ENCODE peak calls at places on chromosomes 7 and 10, in five cellular contexts. L is endothelial cell, B is heart right ventricle, F is progenitor cell of endocrine pancreas, C is heart left ventricle. Q is an unnamed sample.

GRCh38 chr10:117461766-117462423 is 80.7 kb upstream of the EMX2 start:
- DNase-seq in L (no peak), B (no peak), F (no peak), C (no peak), Q (no peak)

GRCh38 chr7:79293655-79294142 is 159.8 kb downstream of the MAGI2 start:
- DNase-seq in L (no peak), B (no peak), F (no peak), C (no peak), Q (no peak)

GRCh38 chr7:137538361-137538762 is 194.8 kb upstream of the PTN start:
- DNase-seq in L (no peak), B (no peak), F (no peak), C (no peak), Q (no peak)

GRCh38 chr10:352476-353235 is 217.4 kb downstream of the ZMYND11 start:
- DNase-seq in L (no peak), B (no peak), F (no peak), C (no peak), Q (no peak)

GRCh38 chr7:132078891-132079735 is 497.2 kb downstream of the PLXNA4 start:
- DNase-seq in L (no peak), B (no peak), F (no peak), C (no peak), Q (no peak)

GRCh38 chr7:158849553-158850389 is 6.6 kb upstream of the DYNC2I1 start:
- DNase-seq in L (no peak), B (no peak), F (no peak), C (no peak), Q (no peak)

GRCh38 chr10:17215782-17216122 is 12.3 kb upstream of the VIM start:
- DNase-seq in L (no peak), B (no peak), F (no peak), C (no peak), Q (no peak)

GRCh38 chr10:98212204-98212603 is 55.8 kb downstream of the LOXL4 start:
- DNase-seq in L (no peak), B (no peak), F (no peak), C (no peak), Q (no peak)

GRCh38 chr10:122338609-122339441 is 35.7 kb upstream of the PLEKHA1 start:
- DNase-seq in L (no peak), B (no peak), F (no peak), C (no peak), Q (no peak)

GRCh38 chr7:17275749-17276671 is 22.4 kb upstream of the AHR start:
- DNase-seq in L (no peak), B (no peak), F (no peak), C (no peak), Q (no peak)

GRCh38 chr7:108311446-108312168 is 144.6 kb downstream of the NRCAM start:
- DNase-seq in L (no peak), B (no peak), F (no peak), C (no peak), Q (no peak)

GRCh38 chr10:59240581-59241183 is 64.2 kb downstream of the PHYHIPL start:
- DNase-seq in L (peak), B (peak), F (no peak), C (no peak), Q (no peak)

GRCh38 chr7:23628370-23628769 is 31.2 kb downstream of the CCDC126 start:
- DNase-seq in L (no peak), B (no peak), F (no peak), C (no peak), Q (no peak)

GRCh38 chr10:78401882-78402367 is 368.3 kb downstream of the RPS24 start:
- DNase-seq in L (no peak), B (peak), F (no peak), C (peak), Q (no peak)

GRCh38 chr10:57992321-57993077 is 275.2 kb downstream of the IPMK start:
- DNase-seq in L (no peak), B (no peak), F (no peak), C (no peak), Q (no peak)

GRCh38 chr10:123009105-123009805 is 449 bp downstream of the ACADSB start:
- DNase-seq in L (peak), B (peak), F (no peak), C (no peak), Q (no peak)

GRCh38 chr7:1287629-1288225 is 55.1 kb downstream of the UNCX start:
- DNase-seq in L (no peak), B (no peak), F (no peak), C (peak), Q (no peak)

GRCh38 chr7:28726563-28726962 is 231.6 kb downstream of the TRIL start:
- DNase-seq in L (no peak), B (no peak), F (no peak), C (no peak), Q (no peak)

GRCh38 chr10:60270426-60270825 is 119.2 kb downstream of the ANK3 start:
- DNase-seq in L (no peak), B (no peak), F (no peak), C (no peak), Q (no peak)

GRCh38 chr7:151833691-151834090 is 43.2 kb downstream of the PRKAG2 start:
- DNase-seq in L (no peak), B (no peak), F (no peak), C (no peak), Q (no peak)

GRCh38 chr7:158827411-158828342 is 1.6 kb downstream of the ESYT2 start:
- DNase-seq in L (no peak), B (no peak), F (no peak), C (no peak), Q (no peak)

GRCh38 chr10:91349381-91349780 is 60.8 kb upstream of the HECTD2 start:
- DNase-seq in L (peak), B (peak), F (no peak), C (peak), Q (no peak)

GRCh38 chr10:77925795-77926565 is 575 bp downstream of the DLG5 start:
- DNase-seq in L (peak), B (peak), F (peak), C (peak), Q (peak)

GRCh38 chr10:95480102-95480900 is 80.9 kb downstream of the SORBS1 start:
- DNase-seq in L (peak), B (peak), F (no peak), C (peak), Q (no peak)

GRCh38 chr7:35253182-35253679 is 669 bp downstream of the TBX20 start:
- DNase-seq in L (no peak), B (no peak), F (no peak), C (no peak), Q (no peak)

GRCh38 chr10:97153276-97153850 is 32.4 kb downstream of the SLIT1 start:
- DNase-seq in L (no peak), B (no peak), F (no peak), C (no peak), Q (no peak)

GRCh38 chr10:68957654-68958053 is 1.7 kb downstream of the DDX21 start:
- DNase-seq in L (no peak), B (no peak), F (no peak), C (no peak), Q (no peak)

GRCh38 chr10:69965919-69966662 is 86.6 kb upstream of the MACROH2A2 start:
- DNase-seq in L (no peak), B (no peak), F (no peak), C (no peak), Q (no peak)

GRCh38 chr7:151900591-151901312 is 23.8 kb upstream of the PRKAG2 start:
- DNase-seq in L (no peak), B (no peak), F (no peak), C (no peak), Q (no peak)

GRCh38 chr10:30207485-30208052 is 141.5 kb downstream of the MTPAP start:
- DNase-seq in L (no peak), B (no peak), F (no peak), C (no peak), Q (no peak)

GRCh38 chr7:5636914-5637313 is 144.5 kb downstream of the RNF216 start:
- DNase-seq in L (peak), B (peak), F (no peak), C (peak), Q (no peak)

GRCh38 chr10:128237710-128238109 is 111.5 kb upstream of the MKI67 start:
- DNase-seq in L (no peak), B (no peak), F (no peak), C (no peak), Q (no peak)

DNA sequence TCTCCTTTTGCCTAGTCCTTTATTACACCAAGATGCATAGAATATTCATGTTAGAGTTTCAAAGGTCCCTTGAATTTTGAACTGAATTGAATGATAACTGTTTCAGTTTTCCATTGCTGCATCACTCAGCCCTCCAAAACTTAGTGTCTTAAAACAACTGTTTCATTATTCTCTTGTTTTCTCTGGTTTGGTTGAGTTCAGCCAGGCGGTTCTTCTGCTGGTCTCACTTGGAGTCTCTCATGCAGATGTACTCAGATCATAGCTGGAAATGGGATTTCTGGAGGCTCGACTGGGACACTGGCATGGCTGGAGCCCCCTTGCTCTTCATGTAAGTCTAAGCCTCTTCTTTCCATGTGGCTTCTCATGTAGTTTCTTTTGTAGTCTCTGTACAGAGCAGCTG is 107.2 kb upstream of the MKI67 start:
- DNase-seq in L (no peak), B (no peak), F (no peak), C (no peak), Q (no peak)
- TF ChIP-seq CTCF in L (no peak), B (no peak), F (no peak), C (no peak), Q (no peak)

GRCh38 chr10:113456741-113457140 is 96.1 kb upstream of the HABP2 start:
- DNase-seq in L (no peak), B (no peak), F (no peak), C (no peak), Q (no peak)

GRCh38 chr10:113458461-113458860 is 94.4 kb upstream of the HABP2 start:
- DNase-seq in L (no peak), B (no peak), F (no peak), C (no peak), Q (no peak)

GRCh38 chr10:113458944-113459343 is 93.9 kb upstream of the HABP2 start:
- DNase-seq in L (no peak), B (no peak), F (no peak), C (no peak), Q (no peak)

GRCh38 chr10:113457408-113457807 is 95.4 kb upstream of the HABP2 start:
- DNase-seq in L (no peak), B (no peak), F (no peak), C (no peak), Q (no peak)

GRCh38 chr10:113459672-113460280 is 93.1 kb upstream of the HABP2 start:
- DNase-seq in L (no peak), B (no peak), F (no peak), C (no peak), Q (no peak)
- TF ChIP-seq CTCF in L (no peak), B (no peak), F (no peak), C (no peak), Q (no peak)

GRCh38 chr7:30699706-30700495 is 17.6 kb upstream of the CRHR2 start:
- DNase-seq in L (no peak), B (no peak), F (no peak), C (no peak), Q (no peak)

GRCh38 chr7:30700941-30701340 is 18.7 kb upstream of the CRHR2 start:
- DNase-seq in L (no peak), B (no peak), F (no peak), C (no peak), Q (no peak)

GRCh38 chr7:30694774-30695721 is 12.8 kb upstream of the CRHR2 start:
- DNase-seq in L (no peak), B (no peak), F (no peak), C (no peak), Q (no peak)

GRCh38 chr7:30698481-30698880 is 16.2 kb upstream of the CRHR2 start:
- DNase-seq in L (no peak), B (no peak), F (no peak), C (no peak), Q (no peak)

DNA sequence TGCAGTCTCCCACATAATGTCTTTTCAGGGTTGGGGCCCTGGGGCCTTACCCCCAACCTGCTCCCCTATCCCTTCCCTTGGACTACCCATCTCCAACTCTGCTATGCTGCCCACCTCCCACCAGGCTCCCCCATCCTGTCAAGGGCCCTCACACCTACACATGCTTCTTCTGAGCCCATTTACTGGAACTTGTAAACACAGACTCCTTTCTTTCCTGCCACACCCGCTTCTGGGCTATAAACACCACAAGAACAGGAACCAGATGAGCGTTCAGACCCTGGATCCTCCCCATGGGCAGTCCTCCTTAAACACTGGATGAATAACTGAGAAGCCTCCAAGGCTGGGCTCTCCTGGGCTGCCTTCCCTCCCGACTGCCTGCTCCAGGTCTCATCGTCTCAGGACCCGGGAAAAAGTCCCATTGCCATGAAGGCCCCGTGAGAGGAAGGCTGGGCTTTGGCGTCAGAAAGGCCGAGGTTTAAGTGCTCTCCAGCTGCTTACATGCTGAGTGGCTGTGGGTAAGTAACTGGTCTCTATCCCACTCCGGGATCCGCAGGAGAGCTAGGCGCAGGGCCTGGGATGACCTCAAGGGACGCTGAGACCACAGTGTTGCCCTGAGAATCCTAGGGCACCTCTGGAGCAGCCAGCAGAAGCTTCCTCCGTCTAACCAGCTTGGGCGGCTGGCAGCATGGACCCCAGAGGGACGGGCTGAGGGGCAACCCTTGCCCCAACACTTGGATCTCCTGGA is 15.6 kb upstream of the CRHR2 start:
- DNase-seq in L (no peak), B (peak), F (no peak), C (no peak), Q (no peak)
- TF ChIP-seq CTCF in L (no peak), B (no peak), F (no peak), C (no peak), Q (no peak)

DNA sequence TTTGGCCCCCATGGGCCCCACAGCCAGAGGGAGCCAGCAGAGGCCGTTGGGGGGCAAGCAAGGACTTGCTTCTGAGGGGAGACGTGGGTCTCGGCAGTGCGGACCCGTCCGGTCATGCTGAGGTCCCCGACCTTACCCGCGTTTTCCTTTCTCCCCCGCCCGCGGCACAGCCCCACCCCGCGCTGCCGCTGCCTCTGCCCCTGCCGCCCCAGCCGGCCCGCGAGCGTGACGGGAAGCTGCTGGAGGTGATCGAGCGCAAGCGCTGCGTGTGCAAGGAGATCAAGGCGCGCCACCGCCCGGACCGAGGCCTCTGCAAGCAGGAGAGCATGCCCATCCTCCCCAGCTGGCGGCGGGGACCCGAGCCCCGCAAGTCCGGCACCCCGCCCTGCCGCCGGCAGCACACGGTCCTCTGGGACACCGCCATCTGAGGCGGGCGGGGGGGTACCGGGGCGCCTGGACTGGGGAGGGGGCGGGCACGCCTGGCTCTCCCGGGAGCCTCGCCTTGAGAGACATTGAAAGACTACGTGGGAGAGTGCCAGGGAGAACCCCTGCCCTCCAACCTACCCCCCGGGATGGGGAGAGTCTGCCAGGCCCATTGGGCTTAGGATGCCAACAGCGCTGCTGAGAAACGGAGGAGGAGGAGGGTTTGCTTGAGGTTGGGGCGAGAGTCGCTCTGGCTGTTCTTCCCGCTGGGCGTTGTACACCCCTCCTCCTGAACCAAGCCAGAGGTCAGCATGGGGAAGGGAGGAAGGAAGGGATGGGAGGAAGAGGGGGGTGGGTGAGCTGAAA is 9.9 kb downstream of the NYAP1 start:
- DNase-seq in L (peak), B (no peak), F (no peak), C (no peak), Q (no peak)
- TF ChIP-seq CTCF in L (no peak), B (no peak), F (no peak), C (no peak), Q (no peak)

GRCh38 chr7:149620961-149621360 is 123.4 kb upstream of the ZNF746 start:
- DNase-seq in L (no peak), B (no peak), F (no peak), C (no peak), Q (peak)

GRCh38 chr7:149616898-149617297 is 119.3 kb upstream of the ZNF746 start:
- DNase-seq in L (no peak), B (no peak), F (no peak), C (no peak), Q (no peak)

GRCh38 chr7:149610441-149611011 is 112.9 kb upstream of the ZNF746 start:
- DNase-seq in L (no peak), B (no peak), F (no peak), C (peak), Q (no peak)

GRCh38 chr7:149621776-149622175 is 124.2 kb upstream of the ZNF746 start:
- DNase-seq in L (no peak), B (no peak), F (no peak), C (no peak), Q (peak)

GRCh38 chr7:149615690-149616270 is 118.2 kb upstream of the ZNF746 start:
- DNase-seq in L (no peak), B (no peak), F (no peak), C (peak), Q (no peak)
- TF ChIP-seq CTCF in L (no peak), B (no peak), F (peak), C (no peak), Q (no peak)

GRCh38 chr7:65247491-65247890 is 126.2 kb upstream of the ZNF92 start:
- DNase-seq in L (no peak), B (no peak), F (no peak), C (no peak), Q (no peak)

GRCh38 chr7:65250216-65250615 is 123.4 kb upstream of the ZNF92 start:
- DNase-seq in L (no peak), B (no peak), F (no peak), C (no peak), Q (no peak)

GRCh38 chr7:65251851-65252620 is 121.6 kb upstream of the ZNF92 start:
- DNase-seq in L (peak), B (peak), F (peak), C (peak), Q (no peak)

GRCh38 chr7:65254061-65254460 is 119.6 kb upstream of the ZNF92 start:
- DNase-seq in L (no peak), B (no peak), F (no peak), C (no peak), Q (no peak)

GRCh38 chr7:65250697-65251395 is 122.8 kb upstream of the ZNF92 start:
- DNase-seq in L (no peak), B (no peak), F (no peak), C (no peak), Q (no peak)
- TF ChIP-seq CTCF in L (no peak), B (no peak), F (no peak), C (no peak), Q (no peak)

GRCh38 chr7:140661124-140661523 is 11.6 kb upstream of the ADCK2 start:
- DNase-seq in L (no peak), B (no peak), F (no peak), C (no peak), Q (no peak)

GRCh38 chr7:140654661-140655060 is 14.0 kb upstream of the DENND2A start:
- DNase-seq in L (no peak), B (no peak), F (no peak), C (no peak), Q (no peak)

GRCh38 chr7:140656548-140657515 is 15.9 kb upstream of the ADCK2 start:
- DNase-seq in L (no peak), B (peak), F (no peak), C (peak), Q (no peak)

GRCh38 chr7:140655511-140656408 is 15.1 kb upstream of the DENND2A start:
- DNase-seq in L (no peak), B (no peak), F (no peak), C (peak), Q (no peak)

DNA sequence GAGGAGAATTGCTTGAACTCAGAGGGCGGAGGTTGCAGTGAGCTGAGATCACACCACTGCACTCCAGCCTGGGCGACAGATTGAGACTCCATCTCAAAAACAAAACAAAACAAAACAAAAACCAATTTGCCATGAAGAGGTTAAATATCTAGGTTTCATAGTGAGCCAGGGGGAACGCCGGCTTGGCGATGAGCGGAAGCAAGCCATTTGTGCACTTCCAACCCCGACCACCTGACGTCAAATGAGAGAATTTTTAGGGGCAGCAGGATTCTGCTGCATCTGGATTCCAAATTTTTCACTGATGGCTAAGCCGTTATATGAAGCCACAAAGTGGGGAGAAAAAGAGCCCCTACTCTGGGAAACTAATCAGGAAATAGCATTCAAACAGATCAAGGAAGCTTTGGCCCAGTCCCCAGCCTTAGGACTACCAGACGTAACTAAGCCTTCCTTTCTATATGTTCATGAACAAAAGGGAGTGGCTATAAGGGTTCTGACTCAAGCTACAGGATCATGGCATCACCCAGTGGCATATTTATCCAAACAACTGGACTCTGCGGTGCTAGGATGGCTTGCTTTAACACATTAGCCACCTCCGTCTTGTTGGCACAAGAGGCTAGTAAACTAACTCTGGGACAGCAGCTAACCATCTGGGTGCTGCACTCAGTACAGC is 12.9 kb upstream of the ADCK2 start:
- DNase-seq in L (no peak), B (no peak), F (no peak), C (no peak), Q (no peak)
- TF ChIP-seq CTCF in L (no peak), B (no peak), F (no peak), C (no peak), Q (no peak)

Q was measured in natural killer cell.